ENCODE peak calls at places on chromosome 13, in five cellular contexts. Q, K, L, Y and U are unnamed samples.

GRCh38 chr13:99845136-99845874 is 126.3 kb downstream of the ZIC5 start:
- DNase-seq in Q (no peak), K (no peak), L (no peak), Y (no peak), U (no peak)

GRCh38 chr13:31179241-31179640 is 17.5 kb upstream of the HSPH1 start:
- DNase-seq in Q (no peak), K (no peak), L (no peak), Y (no peak), U (no peak)

GRCh38 chr13:40064154-40064713 is 408.8 kb downstream of the COG6 start:
- DNase-seq in Q (no peak), K (no peak), L (no peak), Y (no peak), U (no peak)

GRCh38 chr13:77449265-77449664 is 86.2 kb upstream of the SCEL start:
- DNase-seq in Q (no peak), K (no peak), L (no peak), Y (no peak), U (no peak)

GRCh38 chr13:29359181-29359580 is 236.3 kb downstream of the SLC7A1 start:
- DNase-seq in Q (no peak), K (no peak), L (no peak), Y (no peak), U (no peak)

GRCh38 chr13:26310003-26310402 is 56.1 kb downstream of the CDK8 start:
- DNase-seq in Q (no peak), K (no peak), L (no peak), Y (no peak), U (no peak)

GRCh38 chr13:60162096-60162495 is 1.6 kb downstream of the DIAPH3 start:
- DNase-seq in Q (no peak), K (no peak), L (no peak), Y (no peak), U (no peak)

GRCh38 chr13:30191491-30192100 is 115.8 kb downstream of the KATNAL1 start:
- DNase-seq in Q (no peak), K (no peak), L (no peak), Y (no peak), U (no peak)

GRCh38 chr13:27226991-27227390 is 24.4 kb upstream of the RPL21 start:
- DNase-seq in Q (no peak), K (no peak), L (no peak), Y (no peak), U (no peak)

GRCh38 chr13:27374650-27375049 is 49.8 kb upstream of the GTF3A start:
- DNase-seq in Q (peak), K (peak), L (no peak), Y (no peak), U (peak)

GRCh38 chr13:73607489-73608156 is 526.6 kb downstream of the KLF12 start:
- DNase-seq in Q (peak), K (no peak), L (no peak), Y (no peak), U (no peak)

GRCh38 chr13:75359266-75359665 is 122.7 kb downstream of the TBC1D4 start:
- DNase-seq in Q (no peak), K (no peak), L (no peak), Y (no peak), U (no peak)

GRCh38 chr13:27559714-27560113 is 60.6 kb downstream of the LNX2 start:
- DNase-seq in Q (no peak), K (no peak), L (no peak), Y (no peak), U (no peak)

GRCh38 chr13:84649853-84650252 is 767.6 kb upstream of the SLITRK1 start:
- DNase-seq in Q (no peak), K (no peak), L (no peak), Y (no peak), U (no peak)

GRCh38 chr13:102536695-102537485 is 59.9 kb upstream of the TPP2 start:
- DNase-seq in Q (no peak), K (no peak), L (no peak), Y (no peak), U (no peak)